ENCODE peak calls at places on chromosomes 12 and 14, in nine cellular contexts. A is GM06990, J is neural crest cell, K is MCF 10A, E is NCI-H2081, Y is fibroblast of mammary gland, I is HCEC 1CT, F is MM.1S, V is GM12892. M is an unnamed sample.

GRCh38 chr12:77047341-77048202 is 17.8 kb downstream of the E2F7 start:
- DNase-seq in A (no peak), J (no peak), K (no peak), E (no peak), Y (no peak), I (no peak), F (no peak), V (no peak), M (no peak)

GRCh38 chr14:99971929-99972747 is 93.1 kb upstream of the EVL start:
- DNase-seq in A (peak), J (peak), K (peak), E (peak), Y (no peak), I (no peak), F (no peak), V (no peak), M (peak)

GRCh38 chr12:93741741-93742085 is 64.5 kb downstream of the CRADD start:
- DNase-seq in A (no peak), J (peak), K (peak), E (no peak), Y (peak), I (peak), F (no peak), V (peak), M (no peak)

GRCh38 chr12:11228268-11228879 is 41.1 kb downstream of the PRB3 start:
- DNase-seq in A (no peak), J (peak), K (peak), E (peak), Y (peak), I (peak), F (peak), V (peak), M (peak)

GRCh38 chr14:58796636-58797429 is 159.1 kb downstream of the DACT1 start:
- DNase-seq in A (peak), J (no peak), K (peak), E (no peak), Y (no peak), I (no peak), F (peak), V (no peak), M (no peak)

GRCh38 chr12:124419292-124420040 is 124.6 kb downstream of the RFLNA start:
- DNase-seq in A (no peak), J (no peak), K (no peak), E (no peak), Y (no peak), I (no peak), F (no peak), V (no peak), M (no peak)

GRCh38 chr14:38203929-38204716 is 3.6 kb upstream of the SSTR1 start:
- DNase-seq in A (no peak), J (no peak), K (no peak), E (no peak), Y (peak), I (no peak), F (no peak), V (no peak), M (no peak)

GRCh38 chr12:4780624-4781023 is 60.4 kb downstream of the GALNT8 start:
- DNase-seq in A (no peak), J (no peak), K (no peak), E (no peak), Y (no peak), I (no peak), F (no peak), V (no peak), M (no peak)

GRCh38 chr14:101833045-101833444 is 71.5 kb downstream of the PPP2R5C start:
- DNase-seq in A (no peak), J (no peak), K (no peak), E (no peak), Y (no peak), I (no peak), F (no peak), V (no peak), M (no peak)

GRCh38 chr12:46404225-46404631 is 31.7 kb upstream of the SLC38A2 start:
- DNase-seq in A (peak), J (no peak), K (no peak), E (no peak), Y (peak), I (peak), F (no peak), V (no peak), M (no peak)

GRCh38 chr12:65788912-65789311 is 35.4 kb upstream of the HMGA2 start:
- DNase-seq in A (no peak), J (no peak), K (no peak), E (no peak), Y (no peak), I (no peak), F (no peak), V (no peak), M (no peak)

GRCh38 chr12:13530966-13531365 is 334.4 kb downstream of the EMP1 start:
- DNase-seq in A (no peak), J (no peak), K (no peak), E (peak), Y (no peak), I (no peak), F (no peak), V (no peak), M (no peak)

GRCh38 chr12:5745251-5745888 is 199.7 kb downstream of the ANO2 start:
- DNase-seq in A (no peak), J (peak), K (peak), E (peak), Y (peak), I (no peak), F (peak), V (peak), M (peak)

GRCh38 chr14:91380610-91381371 is 36.8 kb downstream of the CCDC88C start:
- DNase-seq in A (no peak), J (no peak), K (peak), E (peak), Y (peak), I (no peak), F (no peak), V (no peak), M (no peak)

GRCh38 chr12:39824505-39825198 is 205.0 kb upstream of the ABCD2 start:
- DNase-seq in A (no peak), J (no peak), K (peak), E (no peak), Y (peak), I (no peak), F (no peak), V (no peak), M (no peak)

GRCh38 chr14:89853976-89854693 is 100.4 kb downstream of the EFCAB11 start:
- DNase-seq in A (no peak), J (no peak), K (no peak), E (no peak), Y (peak), I (no peak), F (no peak), V (no peak), M (no peak)

GRCh38 chr12:79689041-79689476 is 1.7 kb downstream of the PAWR start:
- DNase-seq in A (peak), J (no peak), K (peak), E (no peak), Y (peak), I (peak), F (no peak), V (no peak), M (no peak)

GRCh38 chr14:59870277-59871165 is at the start of gene RTN1:
- DNase-seq in A (peak), J (peak), K (peak), E (peak), Y (peak), I (peak), F (peak), V (peak), M (peak)

GRCh38 chr12:608921-609320 is 54.3 kb downstream of the NINJ2 start:
- DNase-seq in A (no peak), J (no peak), K (no peak), E (no peak), Y (no peak), I (no peak), F (no peak), V (no peak), M (no peak)

M was measured in dermis blood vessel endothelial cell.